ENCODE peak calls at places on chromosome 3, in five cellular contexts. A is HepG2, W is prostate gland, O is HCT116, Z is GM12892. P is an unnamed sample.

GRCh38 chr3:185693985-185694675 is 108.0 kb downstream of the SENP2 start:
- DNase-seq in Z (no peak), W (no peak), A (no peak), O (no peak), P (no peak)

GRCh38 chr3:179069762-179070390 is 1.7 kb downstream of the ZMAT3 start:
- DNase-seq in A (no peak), O (no peak), Z (no peak), W (no peak), P (no peak)

GRCh38 chr3:70855139-70855538 is 542.7 kb upstream of the MDFIC2 start:
- DNase-seq in Z (no peak), W (no peak), A (no peak), O (no peak), P (no peak)

GRCh38 chr3:108406063-108406660 is 104.2 kb downstream of the MYH15 start:
- DNase-seq in A (no peak), O (no peak), W (no peak), Z (no peak), P (no peak)

GRCh38 chr3:45024601-45025262 is 1.4 kb upstream of the CLEC3B start:
- DNase-seq in O (no peak), A (no peak), W (no peak), Z (no peak), P (no peak)

GRCh38 chr3:4043867-4044575 is 244.8 kb downstream of the LRRN1 start:
- DNase-seq in A (no peak), Z (no peak), W (no peak), O (no peak), P (no peak)

GRCh38 chr3:77526573-77526972 is 486.7 kb downstream of the ROBO2 start:
- DNase-seq in Z (no peak), O (no peak), A (no peak), W (no peak), P (no peak)

GRCh38 chr3:107699682-107700081 is 176.9 kb downstream of the BBX start:
- DNase-seq in W (no peak), Z (no peak), O (no peak), A (no peak), P (no peak)

GRCh38 chr3:84998545-84998944 is 39.8 kb downstream of the CADM2 start:
- DNase-seq in W (no peak), Z (no peak), O (no peak), A (no peak), P (no peak)

GRCh38 chr3:82033186-82033585 is 271.7 kb upstream of the GBE1 start:
- DNase-seq in Z (no peak), O (no peak), W (no peak), A (no peak), P (no peak)

GRCh38 chr3:82031576-82031975 is 270.1 kb upstream of the GBE1 start:
- DNase-seq in O (no peak), W (no peak), Z (no peak), A (no peak), P (no peak)

DNA sequence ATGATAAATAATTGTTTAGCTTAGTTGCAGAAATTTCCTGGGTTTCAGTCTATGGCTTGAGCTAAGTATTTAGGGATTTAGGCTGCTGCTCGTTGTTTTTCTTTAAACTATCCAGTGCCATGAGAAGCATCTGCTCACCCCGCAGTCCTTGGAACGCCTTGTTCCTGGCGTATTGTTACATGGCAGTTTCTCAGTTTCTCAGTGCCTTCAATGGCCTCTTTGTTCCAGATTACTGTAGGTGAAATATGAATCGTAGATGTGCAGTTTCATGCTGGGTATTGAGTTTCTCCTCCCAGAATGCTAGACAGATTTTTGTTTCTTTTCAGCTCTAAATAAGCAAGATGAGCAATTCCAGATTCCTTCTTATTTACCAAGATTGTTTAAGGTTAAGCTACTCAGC is 269.5 kb upstream of the GBE1 start:
- DNase-seq in Z (no peak), O (no peak), A (no peak), W (no peak), P (no peak)
- TF ChIP-seq POLR2AphosphoS5 in Z (no peak), O (no peak), A (no peak), W (peak), P (no peak)

GRCh38 chr3:126472277-126473006 is 3.2 kb downstream of the ZXDC start:
- DNase-seq in Z (no peak), O (peak), W (peak), A (peak), P (no peak)
- TF ChIP-seq POLR2AphosphoS5 in Z (no peak), O (no peak), W (peak), A (no peak), P (peak)

DNA sequence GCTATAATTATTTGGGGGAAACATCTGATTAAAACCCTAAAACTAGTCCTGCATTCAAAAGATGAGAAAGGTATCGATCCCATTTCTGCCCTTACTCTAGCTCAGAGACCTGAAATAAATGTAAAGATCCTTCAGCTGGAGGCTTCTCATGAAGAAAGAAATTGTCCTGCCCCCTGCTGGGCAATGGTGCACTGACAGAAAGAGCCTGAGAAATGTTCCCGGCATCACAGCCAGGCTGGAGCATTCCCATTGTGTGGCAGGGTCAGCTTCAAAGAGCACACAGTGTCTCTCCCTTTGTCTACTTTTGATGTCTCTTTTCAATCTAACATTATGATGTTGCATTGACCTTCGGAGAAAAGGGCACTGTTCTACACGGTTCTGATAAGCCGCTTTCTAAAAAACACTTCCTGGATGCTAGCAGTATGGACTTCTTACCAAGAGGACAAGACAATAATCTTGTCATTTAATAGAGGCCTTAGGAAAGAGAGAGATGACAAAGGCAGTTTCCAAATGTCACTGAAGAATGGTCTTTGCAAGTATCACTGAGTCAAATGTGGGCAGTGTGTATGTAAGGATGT is 287.5 kb downstream of the MAGI1 start:
- DNase-seq in Z (no peak), A (peak), W (peak), O (peak), P (no peak)
- TF ChIP-seq POLR2AphosphoS5 in Z (no peak), A (no peak), W (no peak), O (no peak), P (no peak)

DNA sequence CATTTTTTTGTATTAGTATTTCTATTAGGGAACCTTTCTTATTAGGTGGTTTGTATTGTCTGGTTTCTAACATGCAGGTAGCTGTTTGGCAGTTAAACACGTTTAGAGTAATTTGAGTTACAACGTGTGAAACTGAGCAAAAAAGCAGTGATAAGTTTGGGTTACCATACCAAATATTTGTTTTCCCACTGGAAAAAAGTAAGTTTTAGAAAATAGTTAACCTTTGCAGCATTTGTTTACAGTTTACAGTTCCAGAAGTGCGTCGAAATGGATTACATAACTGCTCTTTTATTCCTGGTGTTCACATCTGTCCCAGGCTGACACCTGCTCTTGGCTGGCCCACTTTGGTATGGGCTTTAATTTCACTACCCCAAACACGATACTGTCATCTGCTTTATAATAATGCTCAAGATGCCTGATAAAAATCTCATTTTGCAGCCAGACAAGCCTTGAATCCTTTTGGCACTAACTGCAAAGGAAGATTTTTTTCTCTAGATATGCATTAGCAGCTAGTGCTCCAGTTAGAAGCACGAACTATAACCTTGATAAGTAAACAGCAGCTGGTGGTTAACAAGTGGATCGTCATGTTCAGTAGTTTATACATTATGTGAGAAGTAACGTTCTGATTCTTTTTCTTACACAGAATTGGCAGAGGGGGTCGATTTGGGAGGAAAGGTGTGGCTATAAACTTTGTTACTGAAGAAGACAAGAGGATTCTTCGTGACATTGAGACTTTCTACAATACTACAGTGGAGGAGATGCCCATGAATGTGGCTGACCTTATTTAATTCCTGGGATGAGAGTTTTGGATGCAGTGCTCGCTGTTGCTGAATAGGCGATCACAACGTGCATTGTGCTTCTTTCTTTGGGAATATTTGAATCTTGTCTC is 5.3 kb downstream of the EIF4A2 start:
- DNase-seq in Z (no peak), W (no peak), O (no peak), A (no peak), P (no peak)
- TF ChIP-seq POLR2AphosphoS5 in Z (no peak), W (no peak), O (no peak), A (no peak), P (no peak)

GRCh38 chr3:196661400-196661799 is 21.9 kb downstream of the NRROS start:
- DNase-seq in Z (no peak), O (no peak), W (no peak), A (no peak), P (no peak)

GRCh38 chr3:196659901-196660351 is 20.4 kb downstream of the NRROS start:
- DNase-seq in Z (no peak), A (no peak), W (no peak), O (no peak), P (no peak)

GRCh38 chr3:196662711-196663571 is 23.4 kb downstream of the NRROS start:
- DNase-seq in Z (no peak), A (no peak), W (no peak), O (no peak), P (no peak)

GRCh38 chr3:196660381-196661166 is 21.1 kb downstream of the NRROS start:
- DNase-seq in O (no peak), Z (no peak), A (no peak), W (peak), P (no peak)

DNA sequence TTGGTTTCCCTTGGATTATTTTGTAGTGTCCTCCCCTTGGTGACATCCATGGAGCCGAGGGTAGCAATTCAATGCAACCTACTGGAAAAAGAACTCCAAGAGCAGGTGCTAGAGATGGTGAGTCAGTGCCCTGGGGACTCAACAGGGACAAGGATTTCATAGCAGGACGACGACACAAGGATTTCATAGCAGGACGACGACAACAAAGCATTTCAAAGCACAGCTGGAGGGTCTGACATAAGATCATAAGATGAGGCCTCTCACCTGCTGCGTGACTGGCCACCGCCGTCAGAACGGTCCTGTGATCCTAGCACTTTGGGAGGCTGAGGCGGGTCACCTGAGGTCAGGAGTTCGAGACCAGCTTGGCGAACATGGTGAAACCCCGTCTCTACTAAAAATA is 22.5 kb downstream of the NRROS start:
- DNase-seq in A (no peak), Z (no peak), W (no peak), O (no peak), P (no peak)
- TF ChIP-seq POLR2AphosphoS5 in A (no peak), Z (no peak), W (no peak), O (no peak), P (no peak)

GRCh38 chr3:24072193-24072592 is 127.1 kb downstream of the NR1D2 start:
- DNase-seq in A (no peak), Z (no peak), O (no peak), W (no peak), P (no peak)

GRCh38 chr3:24067483-24067882 is 122.4 kb downstream of the NR1D2 start:
- DNase-seq in W (no peak), A (no peak), Z (no peak), O (no peak), P (no peak)

DNA sequence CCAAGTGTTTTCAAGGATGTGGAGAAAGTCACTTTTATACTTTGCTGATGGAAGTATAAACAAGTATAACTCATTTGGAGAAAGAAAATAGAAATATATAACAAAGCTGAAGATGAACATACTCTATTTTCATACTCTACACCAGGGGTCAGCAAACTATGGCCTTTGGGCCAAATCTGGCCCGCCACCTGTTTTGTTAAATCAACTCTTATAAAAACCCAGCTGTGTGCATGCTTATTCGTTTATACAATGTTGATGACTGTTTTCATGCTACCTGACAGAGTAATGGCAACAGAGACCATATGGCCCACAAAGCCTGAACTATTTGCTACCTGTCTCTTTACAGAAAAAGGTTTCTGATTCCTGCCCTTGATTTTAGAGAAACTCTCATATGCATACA is 124.0 kb downstream of the NR1D2 start:
- DNase-seq in A (peak), O (no peak), Z (no peak), W (no peak), P (no peak)
- TF ChIP-seq POLR2AphosphoS5 in A (no peak), O (no peak), Z (no peak), W (no peak), P (no peak)

GRCh38 chr3:141466633-141467169 is 20.1 kb upstream of the RASA2 start:
- DNase-seq in O (no peak), A (no peak), Z (no peak), W (no peak), P (no peak)

GRCh38 chr3:141462176-141462859 is 24.5 kb upstream of the RASA2 start:
- DNase-seq in O (no peak), W (no peak), A (no peak), Z (no peak), P (no peak)

GRCh38 chr3:141460097-141460704 is 26.6 kb upstream of the RASA2 start:
- DNase-seq in A (peak), Z (peak), O (peak), W (peak), P (no peak)

GRCh38 chr3:141469712-141470111 is 17.1 kb upstream of the RASA2 start:
- DNase-seq in W (no peak), A (no peak), Z (no peak), O (no peak), P (no peak)

DNA sequence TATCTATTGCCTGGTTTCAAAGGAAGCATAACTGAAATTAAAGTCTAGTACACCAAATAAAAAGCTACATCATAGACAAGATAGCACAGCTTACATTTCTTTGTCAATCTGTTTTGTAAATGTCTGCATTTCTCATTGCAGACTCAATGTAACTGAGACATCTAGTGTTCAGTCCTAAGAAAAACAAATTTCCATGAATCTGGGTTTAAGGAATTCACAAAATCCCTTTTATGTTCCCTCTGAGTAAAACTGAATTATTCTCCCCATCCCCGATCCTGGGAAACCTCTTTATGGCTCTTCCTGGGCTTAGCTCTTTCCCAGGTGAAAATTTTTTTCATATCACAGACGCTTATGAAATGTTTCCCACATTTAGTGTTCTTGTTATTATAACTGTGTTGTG is 21.6 kb upstream of the RASA2 start:
- DNase-seq in W (no peak), A (no peak), O (no peak), Z (no peak), P (no peak)
- TF ChIP-seq POLR2AphosphoS5 in W (no peak), A (no peak), O (no peak), Z (no peak), P (no peak)